ENCODE peak calls at places on chromosomes 11 and 22, in eight cellular contexts. R, I, N, D, O, W, T and A are unnamed samples.
A peak's percentile ranks its signal among the peaks of the same experiment; 100 is the strongest.

GRCh38 chr22:19106886-19107729 is 15.1 kb downstream of the DGCR2 start:
- DNase-seq in O (no peak), W (no peak), I (no peak), N (no peak), D (no peak), T (no peak), R (no peak), A (no peak)

GRCh38 chr22:23149743-23150238 is 4.5 kb downstream of the RAB36 start:
- DNase-seq in O (no peak), N (peak; percentile 60), W (no peak), T (no peak), R (no peak), I (no peak), D (no peak), A (peak; percentile 60)

GRCh38 chr11:47724041-47724729 is 9.0 kb upstream of the AGBL2 start:
- DNase-seq in O (no peak), W (no peak), R (no peak), I (no peak), T (peak; percentile 98), N (no peak), D (no peak), A (no peak)

GRCh38 chr11:125062931-125063428 is at the start of gene SLC37A2:
- DNase-seq in D (peak; percentile 64), T (peak; percentile 45), N (no peak), R (peak; percentile 62), O (no peak), I (peak; percentile 91), W (no peak), A (peak; percentile 80)

GRCh38 chr11:2581151-2581930 is 118.5 kb downstream of the KCNQ1OT1 start:
- DNase-seq in I (peak; percentile 18), T (no peak), D (no peak), N (no peak), W (no peak), O (no peak), R (no peak), A (no peak)

GRCh38 chr11:12258451-12258850 is 118.9 kb upstream of the PARVA start:
- DNase-seq in D (no peak), T (peak; percentile 65), N (peak; percentile 45), O (no peak), R (no peak), I (no peak), W (no peak), A (no peak)

GRCh38 chr22:39718206-39718605 is 147.7 kb downstream of the CACNA1I start:
- DNase-seq in D (no peak), O (no peak), N (no peak), T (no peak), W (no peak), I (no peak), R (no peak), A (no peak)

GRCh38 chr22:24289138-24289537 is 18.5 kb downstream of the SPECC1L start:
- DNase-seq in I (no peak), T (no peak), W (no peak), N (no peak), R (no peak), O (no peak), D (peak; percentile 55), A (no peak)

GRCh38 chr11:70505761-70506657 is 107.7 kb downstream of the CTTN start:
- DNase-seq in R (no peak), D (no peak), N (no peak), T (no peak), W (no peak), I (peak; percentile 3), O (no peak), A (no peak)

GRCh38 chr11:1597331-1597741 is 758 bp downstream of the KRTAP5-2 start:
- DNase-seq in W (no peak), R (no peak), N (no peak), O (no peak), T (no peak), D (no peak), I (no peak), A (no peak)

GRCh38 chr11:118436639-118437045 is 350 bp downstream of the KMT2A start:
- DNase-seq in R (no peak), W (no peak), I (no peak), D (no peak), T (no peak), O (no peak), N (no peak), A (peak; percentile 18)

GRCh38 chr22:41916745-41917358 is 2.0 kb upstream of the SHISA8 start:
- DNase-seq in D (no peak), O (no peak), I (no peak), R (no peak), N (no peak), W (no peak), T (no peak), A (no peak)

GRCh38 chr11:17439316-17439782 is 37.3 kb downstream of the ABCC8 start:
- DNase-seq in R (no peak), T (peak; percentile 86), I (no peak), D (no peak), N (no peak), W (no peak), O (no peak), A (peak; percentile 48)

GRCh38 chr11:106302416-106302815 is 225.0 kb downstream of the AASDHPPT start:
- DNase-seq in D (no peak), W (no peak), I (no peak), R (no peak), O (no peak), N (no peak), T (no peak), A (no peak)

GRCh38 chr11:79312591-79313267 is 128.1 kb downstream of the TENM4 start:
- DNase-seq in D (no peak), I (no peak), R (no peak), T (no peak), W (no peak), O (no peak), N (no peak), A (no peak)

DNA sequence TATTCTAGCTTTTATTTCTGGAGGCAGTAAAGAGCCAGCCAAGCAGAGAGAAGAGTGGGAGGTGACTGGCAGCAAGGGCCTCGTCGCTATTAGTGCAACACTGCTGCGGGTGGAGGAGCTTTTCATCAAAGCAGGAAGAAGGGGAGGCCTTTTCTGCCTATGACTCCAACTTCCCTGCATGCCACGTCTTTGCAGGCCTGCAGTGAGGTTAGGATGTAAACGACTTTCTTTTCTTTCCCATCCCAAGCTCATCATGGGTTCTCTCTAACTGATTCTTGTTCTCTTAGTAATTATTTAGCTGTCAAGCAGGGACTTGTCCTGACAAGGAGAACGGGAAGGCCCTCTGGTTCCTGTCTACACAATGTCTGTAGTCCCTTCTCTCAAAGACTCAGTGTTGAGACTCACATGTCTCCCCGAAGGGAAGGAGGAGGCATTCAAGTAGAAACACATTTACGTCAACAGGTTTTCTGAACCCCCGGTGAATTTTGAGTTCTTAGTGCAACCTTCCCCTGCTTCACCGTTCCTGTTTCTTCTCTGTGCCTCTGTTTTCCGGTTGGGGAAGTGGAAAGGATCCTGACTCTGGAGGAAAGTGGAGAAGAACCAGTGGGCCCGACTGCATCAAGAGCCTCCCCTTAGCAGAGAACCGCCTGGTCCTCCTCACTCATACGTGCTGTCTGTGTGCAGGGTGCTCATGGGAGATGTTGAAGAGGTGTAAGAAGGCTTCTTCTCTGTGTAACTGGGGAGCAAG is 56.9 kb downstream of the PACS1 start:
- DNase-seq in W (no peak), T (no peak), D (peak; percentile 76), R (no peak), I (no peak), N (no peak), O (no peak), A (peak; percentile 63)
- TF ChIP-seq POLR2AphosphoS5 in W (no peak), T (no peak), D (no peak), R (peak; percentile 27), I (no peak), N (no peak), O (no peak), A (no peak)

GRCh38 chr11:91067666-91068065 is 844.8 kb upstream of the CHORDC1 start:
- DNase-seq in I (no peak), O (no peak), T (no peak), N (no peak), R (no peak), W (no peak), D (no peak), A (no peak)

DNA sequence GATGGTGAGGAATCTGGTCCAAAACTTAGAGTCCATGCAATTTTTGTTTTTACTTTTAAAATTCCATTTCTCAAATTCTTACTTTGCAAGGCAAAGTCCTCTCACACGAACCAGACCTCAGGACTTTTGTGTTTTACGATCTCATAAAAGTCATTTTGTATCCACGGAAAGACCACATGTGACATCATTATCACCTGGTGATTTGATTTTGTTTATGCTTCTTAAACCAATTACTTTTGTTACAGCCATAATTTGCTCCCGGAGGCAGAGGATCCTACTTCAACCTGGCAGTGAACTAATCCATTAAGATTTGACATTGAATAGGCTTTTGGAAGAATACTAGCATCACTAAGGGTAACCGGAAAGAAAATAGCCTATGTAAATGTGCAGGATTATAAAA is 843.8 kb upstream of the CHORDC1 start:
- DNase-seq in D (no peak), T (no peak), W (no peak), R (no peak), I (peak; percentile 18), N (no peak), O (no peak), A (no peak)
- H2AFZ ChIP-seq in D (no peak overlapping the region), T (no peak overlapping the region), W (no peak overlapping the region), R (no peak overlapping the region), I (no peak overlapping the region), N (no peak overlapping the region), O (no peak overlapping the region), A (no peak overlapping the region)

GRCh38 chr22:35315855-35316745 is 16.4 kb downstream of the TOM1 start:
- DNase-seq in W (no peak), O (no peak), N (no peak), I (no peak), T (no peak), D (no peak), R (no peak), A (no peak)
- H4K20me1 ChIP-seq in W (peaks cover 6% of the 10 kb centered on the region), O (no peaks in the 10 kb centered on the region), N (no peaks in the 10 kb centered on the region), I (peaks cover 5% of the 10 kb centered on the region), T (no peaks in the 10 kb centered on the region), D (no peaks in the 10 kb centered on the region), R (peaks cover 2% of the 10 kb centered on the region), A (no peaks in the 10 kb centered on the region)

GRCh38 chr11:50102916-50103315 is 70.2 kb downstream of the OR4C45 start:
- DNase-seq in N (no peak), D (no peak), I (no peak), W (no peak), O (no peak), T (no peak), R (no peak), A (no peak)

GRCh38 chr11:50098186-50098725 is 65.6 kb downstream of the OR4C45 start:
- DNase-seq in I (no peak), D (no peak), W (no peak), T (no peak), R (no peak), O (no peak), N (no peak), A (no peak)
- TF ChIP-seq POLR2AphosphoS5 in I (no peak), D (no peak), W (no peak), T (no peak), R (no peak), O (no peak), N (no peak), A (no peak)

GRCh38 chr22:32830473-32830872 is 29.0 kb downstream of the TIMP3 start:
- DNase-seq in D (peak; percentile 58), I (no peak), W (no peak), O (no peak), R (no peak), N (no peak), T (no peak), A (peak; percentile 49)
- H2AFZ ChIP-seq in D (no peak overlapping the region), I (no peak overlapping the region), W (no peak overlapping the region), O (no peak overlapping the region), R (no peak overlapping the region), N (no peak overlapping the region), T (no peak overlapping the region), A (no peak overlapping the region)